ENCODE peak calls at places on chromosomes 16 and 17, in eight cellular contexts. One of them, this sample, is unnamed.

GRCh38 chr17:74522381-74523090 is 8.7 kb downstream of the CD300LB start:
- DNase-seq in stimulated activated CD8-positive, alpha-beta memory T cell treated with anti-CD3 and anti-CD28 coated beads, Interleukin-15, amount 100 ng/mL, for 24 hours: no peak
- DNase-seq in GDM1: no peak
- DNase-seq in activated T-cell treated with anti-CD3 and anti-CD28 coated beads, Interleukin-2, amount 50 U/mL, for 72 hours: no peak
- DNase-seq in mesenteric fat pad: peak
- DNase-seq in naive thymus-derived CD8-positive, alpha-beta T cell: no peak
- DNase-seq in activated T-helper 1 cell treated with Interleukin-2 at 50 U/mL for 16 hours: no peak
- DNase-seq in NCI-H1930: no peak
- DNase-seq in this sample: no peak

GRCh38 chr16:20897253-20897896 is 2.8 kb downstream of the DCUN1D3 start:
- DNase-seq in GDM1: no peak
- DNase-seq in NCI-H1930: no peak
- DNase-seq in activated T-helper 1 cell treated with Interleukin-2 at 50 U/mL for 16 hours: no peak
- DNase-seq in mesenteric fat pad: no peak
- DNase-seq in naive thymus-derived CD8-positive, alpha-beta T cell: no peak
- DNase-seq in stimulated activated CD8-positive, alpha-beta memory T cell treated with anti-CD3 and anti-CD28 coated beads, Interleukin-15, amount 100 ng/mL, for 24 hours: no peak
- DNase-seq in activated T-cell treated with anti-CD3 and anti-CD28 coated beads, Interleukin-2, amount 50 U/mL, for 72 hours: no peak
- DNase-seq in this sample: no peak

GRCh38 chr17:76682306-76682705 is 28.5 kb downstream of the MXRA7 start:
- DNase-seq in naive thymus-derived CD8-positive, alpha-beta T cell: no peak
- DNase-seq in mesenteric fat pad: no peak
- DNase-seq in NCI-H1930: no peak
- DNase-seq in activated T-helper 1 cell treated with Interleukin-2 at 50 U/mL for 16 hours: no peak
- DNase-seq in activated T-cell treated with anti-CD3 and anti-CD28 coated beads, Interleukin-2, amount 50 U/mL, for 72 hours: no peak
- DNase-seq in stimulated activated CD8-positive, alpha-beta memory T cell treated with anti-CD3 and anti-CD28 coated beads, Interleukin-15, amount 100 ng/mL, for 24 hours: no peak
- DNase-seq in GDM1: no peak
- DNase-seq in this sample: no peak

GRCh38 chr17:65743313-65743665 is 181.8 kb upstream of the AXIN2 start:
- DNase-seq in GDM1: no peak
- DNase-seq in stimulated activated CD8-positive, alpha-beta memory T cell treated with anti-CD3 and anti-CD28 coated beads, Interleukin-15, amount 100 ng/mL, for 24 hours: no peak
- DNase-seq in activated T-cell treated with anti-CD3 and anti-CD28 coated beads, Interleukin-2, amount 50 U/mL, for 72 hours: no peak
- DNase-seq in NCI-H1930: no peak
- DNase-seq in naive thymus-derived CD8-positive, alpha-beta T cell: no peak
- DNase-seq in mesenteric fat pad: no peak
- DNase-seq in activated T-helper 1 cell treated with Interleukin-2 at 50 U/mL for 16 hours: no peak
- DNase-seq in this sample: no peak

GRCh38 chr16:85569615-85570212 is 43.4 kb upstream of the GSE1 start:
- DNase-seq in activated T-cell treated with anti-CD3 and anti-CD28 coated beads, Interleukin-2, amount 50 U/mL, for 72 hours: peak
- DNase-seq in mesenteric fat pad: no peak
- DNase-seq in naive thymus-derived CD8-positive, alpha-beta T cell: peak
- DNase-seq in NCI-H1930: no peak
- DNase-seq in activated T-helper 1 cell treated with Interleukin-2 at 50 U/mL for 16 hours: no peak
- DNase-seq in stimulated activated CD8-positive, alpha-beta memory T cell treated with anti-CD3 and anti-CD28 coated beads, Interleukin-15, amount 100 ng/mL, for 24 hours: no peak
- DNase-seq in GDM1: no peak
- DNase-seq in this sample: no peak

GRCh38 chr17:43927101-43927935 is 15.0 kb downstream of the PPY start:
- DNase-seq in activated T-cell treated with anti-CD3 and anti-CD28 coated beads, Interleukin-2, amount 50 U/mL, for 72 hours: no peak
- DNase-seq in NCI-H1930: no peak
- DNase-seq in GDM1: no peak
- DNase-seq in activated T-helper 1 cell treated with Interleukin-2 at 50 U/mL for 16 hours: no peak
- DNase-seq in mesenteric fat pad: no peak
- DNase-seq in naive thymus-derived CD8-positive, alpha-beta T cell: no peak
- DNase-seq in stimulated activated CD8-positive, alpha-beta memory T cell treated with anti-CD3 and anti-CD28 coated beads, Interleukin-15, amount 100 ng/mL, for 24 hours: no peak
- DNase-seq in this sample: no peak

GRCh38 chr17:44176671-44177501 is 6.4 kb downstream of the ASB16 start:
- DNase-seq in stimulated activated CD8-positive, alpha-beta memory T cell treated with anti-CD3 and anti-CD28 coated beads, Interleukin-15, amount 100 ng/mL, for 24 hours: no peak
- DNase-seq in activated T-cell treated with anti-CD3 and anti-CD28 coated beads, Interleukin-2, amount 50 U/mL, for 72 hours: no peak
- DNase-seq in naive thymus-derived CD8-positive, alpha-beta T cell: no peak
- DNase-seq in mesenteric fat pad: no peak
- DNase-seq in GDM1: no peak
- DNase-seq in NCI-H1930: no peak
- DNase-seq in activated T-helper 1 cell treated with Interleukin-2 at 50 U/mL for 16 hours: no peak
- DNase-seq in this sample: no peak

GRCh38 chr16:894136-894535 is 76.6 kb downstream of the LMF1 start:
- DNase-seq in mesenteric fat pad: no peak
- DNase-seq in GDM1: no peak
- DNase-seq in NCI-H1930: no peak
- DNase-seq in naive thymus-derived CD8-positive, alpha-beta T cell: no peak
- DNase-seq in activated T-cell treated with anti-CD3 and anti-CD28 coated beads, Interleukin-2, amount 50 U/mL, for 72 hours: no peak
- DNase-seq in activated T-helper 1 cell treated with Interleukin-2 at 50 U/mL for 16 hours: no peak
- DNase-seq in stimulated activated CD8-positive, alpha-beta memory T cell treated with anti-CD3 and anti-CD28 coated beads, Interleukin-15, amount 100 ng/mL, for 24 hours: no peak
- DNase-seq in this sample: no peak